ENCODE peak calls at places on chromosomes 2 and 18, in seven cellular contexts. One of them, this sample, is unnamed.

GRCh38 chr18:11089931-11090715 is 59.2 kb downstream of the PIEZO2 start:
- DNase-seq in endodermal cell: no peak
- DNase-seq in pancreas: no peak
- DNase-seq in tibial artery: no peak
- DNase-seq in breast epithelium: no peak
- DNase-seq in transverse colon: no peak
- DNase-seq in mammary epithelial cell: no peak
- DNase-seq in this sample: no peak

GRCh38 chr18:463442-464310 is 36.8 kb downstream of the COLEC12 start:
- DNase-seq in endodermal cell: no peak
- DNase-seq in pancreas: no peak
- DNase-seq in tibial artery: peak; percentile 41
- DNase-seq in breast epithelium: no peak
- DNase-seq in transverse colon: no peak
- DNase-seq in mammary epithelial cell: no peak
- DNase-seq in this sample: no peak

GRCh38 chr2:100196786-100197494 is 54.5 kb upstream of the AFF3 start:
- DNase-seq in endodermal cell: peak; percentile 30
- DNase-seq in pancreas: no peak
- DNase-seq in tibial artery: no peak
- DNase-seq in breast epithelium: no peak
- DNase-seq in transverse colon: no peak
- DNase-seq in mammary epithelial cell: no peak
- DNase-seq in this sample: no peak

GRCh38 chr2:46067501-46068292 is 229.5 kb upstream of the EPAS1 start:
- DNase-seq in endodermal cell: peak; percentile 2
- DNase-seq in pancreas: no peak
- DNase-seq in tibial artery: no peak
- DNase-seq in breast epithelium: no peak
- DNase-seq in transverse colon: no peak
- DNase-seq in mammary epithelial cell: peak; percentile 62
- DNase-seq in this sample: no peak

GRCh38 chr2:239765911-239766310 is 259.2 kb downstream of the NDUFA10 start:
- DNase-seq in endodermal cell: no peak
- DNase-seq in pancreas: no peak
- DNase-seq in tibial artery: no peak
- DNase-seq in breast epithelium: no peak
- DNase-seq in transverse colon: no peak
- DNase-seq in mammary epithelial cell: no peak
- DNase-seq in this sample: no peak

GRCh38 chr2:157672129-157672528 is 43.5 kb upstream of the ACVR1C start:
- DNase-seq in endodermal cell: no peak
- DNase-seq in pancreas: no peak
- DNase-seq in tibial artery: no peak
- DNase-seq in breast epithelium: no peak
- DNase-seq in transverse colon: no peak
- DNase-seq in mammary epithelial cell: peak; percentile 84
- DNase-seq in this sample: no peak

GRCh38 chr18:5106730-5107129 is 90.3 kb downstream of the AKAIN1 start:
- DNase-seq in endodermal cell: no peak
- DNase-seq in pancreas: no peak
- DNase-seq in tibial artery: no peak
- DNase-seq in breast epithelium: no peak
- DNase-seq in transverse colon: no peak
- DNase-seq in mammary epithelial cell: no peak
- DNase-seq in this sample: no peak

GRCh38 chr2:241933175-241933911 is 63.8 kb downstream of the RTP5 start:
- DNase-seq in endodermal cell: no peak
- DNase-seq in pancreas: peak; percentile 43
- DNase-seq in tibial artery: no peak
- DNase-seq in breast epithelium: no peak
- DNase-seq in transverse colon: peak; percentile 42
- DNase-seq in mammary epithelial cell: no peak
- DNase-seq in this sample: no peak

GRCh38 chr2:222038086-222038802 is 260.6 kb downstream of the PAX3 start:
- DNase-seq in endodermal cell: no peak
- DNase-seq in pancreas: no peak
- DNase-seq in tibial artery: no peak
- DNase-seq in breast epithelium: no peak
- DNase-seq in transverse colon: no peak
- DNase-seq in mammary epithelial cell: no peak
- DNase-seq in this sample: no peak

GRCh38 chr18:48270929-48271328 is 138.3 kb downstream of the ZBTB7C start:
- DNase-seq in endodermal cell: no peak
- DNase-seq in pancreas: no peak
- DNase-seq in tibial artery: no peak
- DNase-seq in breast epithelium: no peak
- DNase-seq in transverse colon: no peak
- DNase-seq in mammary epithelial cell: no peak
- DNase-seq in this sample: no peak

GRCh38 chr2:56357655-56358295 is 174.0 kb downstream of the CCDC85A start:
- DNase-seq in endodermal cell: no peak
- DNase-seq in pancreas: no peak
- DNase-seq in tibial artery: no peak
- DNase-seq in breast epithelium: no peak
- DNase-seq in transverse colon: no peak
- DNase-seq in mammary epithelial cell: no peak
- DNase-seq in this sample: no peak

GRCh38 chr18:66676699-66677098 is 72.8 kb upstream of the CDH19 start:
- DNase-seq in endodermal cell: no peak
- DNase-seq in pancreas: no peak
- DNase-seq in tibial artery: no peak
- DNase-seq in breast epithelium: no peak
- DNase-seq in transverse colon: no peak
- DNase-seq in mammary epithelial cell: no peak
- DNase-seq in this sample: no peak

GRCh38 chr2:18763338-18763737 is 174.0 kb upstream of the NT5C1B start:
- DNase-seq in endodermal cell: no peak
- DNase-seq in pancreas: no peak
- DNase-seq in tibial artery: no peak
- DNase-seq in breast epithelium: no peak
- DNase-seq in transverse colon: no peak
- DNase-seq in mammary epithelial cell: no peak
- DNase-seq in this sample: no peak

DNA sequence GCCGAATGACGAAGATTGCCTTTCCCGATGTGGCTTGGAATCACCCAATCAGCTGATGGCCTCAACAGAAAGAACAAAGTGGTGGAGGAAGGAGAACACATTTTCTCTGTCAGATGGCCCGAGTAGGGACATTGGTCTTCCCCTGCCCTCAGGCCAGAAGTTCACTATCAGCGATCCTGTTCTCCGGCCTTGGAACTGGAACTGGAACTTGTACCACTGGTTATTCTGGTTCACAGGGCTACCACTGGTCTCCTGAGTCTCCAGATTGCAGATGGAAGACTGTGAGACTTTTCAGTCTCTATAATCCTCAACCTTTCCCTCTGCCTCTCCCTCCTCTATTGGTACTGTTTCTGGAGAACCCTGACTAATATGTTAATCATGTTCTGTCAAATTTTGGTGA is 180.4 kb downstream of the ANKRD30B start:
- DNase-seq in endodermal cell: no peak
- DNase-seq in pancreas: no peak
- DNase-seq in tibial artery: no peak
- DNase-seq in breast epithelium: no peak
- DNase-seq in transverse colon: no peak
- DNase-seq in mammary epithelial cell: no peak
- DNase-seq in this sample: no peak
- H3K9me3 ChIP-seq in endodermal cell: peaks cover 74% of the 10 kb centered on the region
- H3K9me3 ChIP-seq in pancreas: no peaks in the 10 kb centered on the region
- H3K9me3 ChIP-seq in tibial artery: no peaks in the 10 kb centered on the region
- H3K9me3 ChIP-seq in breast epithelium: no peaks in the 10 kb centered on the region
- H3K9me3 ChIP-seq in transverse colon: no peaks in the 10 kb centered on the region
- H3K9me3 ChIP-seq in mammary epithelial cell: peaks cover 6% of the 10 kb centered on the region
- H3K9me3 ChIP-seq in this sample: no peaks in the 10 kb centered on the region

DNA sequence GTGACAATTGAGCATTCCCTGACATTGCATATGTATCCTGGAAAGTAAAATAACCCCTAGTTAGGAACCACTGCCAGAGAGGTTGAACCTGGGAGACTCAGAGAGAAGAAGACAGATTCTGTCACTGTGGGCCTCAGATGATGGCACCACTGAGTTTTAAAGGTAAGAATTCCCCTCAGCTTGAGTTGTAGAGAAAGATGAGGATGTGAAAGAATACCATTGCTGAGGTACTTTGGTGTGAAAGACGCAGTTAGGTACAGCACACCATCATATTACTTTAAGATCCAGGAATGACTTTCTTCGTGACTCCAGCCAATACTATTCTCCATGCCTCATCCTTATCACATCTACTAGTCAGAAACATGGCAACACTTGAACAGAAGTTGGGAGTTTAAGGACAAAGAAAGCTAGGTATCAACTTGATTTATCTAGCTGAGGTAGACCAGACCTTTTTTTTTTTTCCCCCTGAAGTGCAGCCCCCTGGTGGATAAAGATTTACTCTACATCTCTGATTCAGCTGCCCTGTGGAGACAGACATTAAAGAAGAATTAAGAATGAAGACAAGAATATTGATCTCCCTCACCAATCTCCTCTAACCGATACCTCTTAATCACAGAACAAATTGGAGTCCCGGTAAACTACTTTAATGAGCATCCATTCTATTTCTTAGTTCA is 630.5 kb upstream of the FANCL start:
- DNase-seq in endodermal cell: peak; percentile 53
- DNase-seq in pancreas: no peak
- DNase-seq in tibial artery: no peak
- DNase-seq in breast epithelium: no peak
- DNase-seq in transverse colon: no peak
- DNase-seq in mammary epithelial cell: no peak
- DNase-seq in this sample: no peak
- TF ChIP-seq CTCF in endodermal cell: peak; percentile 81
- TF ChIP-seq CTCF in pancreas: no peak
- TF ChIP-seq CTCF in tibial artery: no peak
- TF ChIP-seq CTCF in breast epithelium: no peak
- TF ChIP-seq CTCF in transverse colon: no peak
- TF ChIP-seq CTCF in mammary epithelial cell: no peak
- TF ChIP-seq CTCF in this sample: no peak

DNA sequence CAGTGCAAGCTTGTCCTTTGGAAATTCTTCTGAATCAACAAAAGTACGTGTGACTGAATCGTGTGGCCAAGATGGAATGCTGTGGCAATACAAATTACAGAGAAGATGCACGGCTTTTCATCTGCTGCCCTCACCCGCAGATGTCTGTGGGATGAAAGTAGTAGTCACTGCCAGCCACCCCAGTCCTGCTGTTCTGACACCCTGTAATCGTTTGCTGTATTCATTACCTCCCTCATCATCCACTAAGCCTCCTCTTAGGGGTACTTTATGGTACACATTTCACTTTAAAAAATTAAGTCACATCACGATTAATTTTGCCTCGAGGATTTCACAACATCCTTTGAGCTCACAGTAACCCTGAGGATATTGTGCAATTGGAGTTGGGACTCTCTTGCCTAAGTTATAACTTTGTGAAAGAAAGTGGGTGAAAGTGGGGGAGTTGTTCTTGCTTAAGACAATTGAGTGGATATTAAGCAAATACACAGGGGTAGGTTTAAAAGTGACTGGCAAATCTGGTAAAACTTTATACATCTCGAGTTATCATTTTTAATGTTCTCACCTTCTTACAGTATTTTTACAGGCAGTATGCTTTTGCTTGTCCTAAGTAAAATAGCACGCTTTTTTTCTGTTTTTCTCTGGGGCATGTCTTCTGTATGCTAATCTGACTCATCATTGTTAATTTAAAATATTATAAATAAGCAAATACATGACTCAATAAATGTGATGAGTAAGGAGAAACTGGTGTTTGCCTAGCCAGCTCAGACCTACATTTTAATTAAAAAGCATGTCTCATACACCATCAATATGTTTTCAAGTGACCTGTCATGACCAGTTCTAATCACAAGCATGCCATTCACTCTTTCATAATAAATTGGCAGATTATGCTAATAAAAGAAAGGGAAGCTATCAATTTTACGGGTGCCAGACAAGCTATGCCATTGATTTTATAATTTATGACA is 680.9 kb downstream of the IRS1 start:
- DNase-seq in endodermal cell: no peak
- DNase-seq in pancreas: no peak
- DNase-seq in tibial artery: peak; percentile 49
- DNase-seq in breast epithelium: peak; percentile 67
- DNase-seq in transverse colon: no peak
- DNase-seq in mammary epithelial cell: peak; percentile 94
- DNase-seq in this sample: no peak
- H3K4me3 ChIP-seq in endodermal cell: no peak overlapping the region
- H3K4me3 ChIP-seq in pancreas: no peak overlapping the region
- H3K4me3 ChIP-seq in tibial artery: no peak overlapping the region
- H3K4me3 ChIP-seq in breast epithelium: peak overlapping the region; percentile 34
- H3K4me3 ChIP-seq in transverse colon: no peak overlapping the region
- H3K4me3 ChIP-seq in mammary epithelial cell: no peak overlapping the region
- H3K4me3 ChIP-seq in this sample: no peak overlapping the region

DNA sequence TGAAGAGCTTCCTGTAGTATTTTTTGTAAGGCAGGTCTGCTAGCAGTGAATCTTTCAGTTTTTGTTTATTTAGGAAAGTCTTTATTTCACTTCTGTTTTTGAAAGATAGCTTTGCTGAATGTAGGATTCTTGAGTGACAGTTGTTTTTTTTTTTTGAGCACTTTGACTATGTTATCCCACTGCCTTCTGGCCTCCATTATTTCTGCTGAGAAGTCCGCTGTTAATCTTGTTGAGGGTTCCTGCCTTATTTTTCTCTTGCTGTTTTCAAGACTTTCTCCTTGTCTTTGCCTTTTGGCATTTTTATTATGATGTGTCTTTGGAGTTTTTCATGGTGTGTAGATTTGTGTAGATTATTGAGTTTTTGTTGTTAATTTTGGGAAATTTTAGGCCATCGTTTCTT is 21.9 kb downstream of the RBFA start:
- DNase-seq in endodermal cell: no peak
- DNase-seq in pancreas: no peak
- DNase-seq in tibial artery: no peak
- DNase-seq in breast epithelium: no peak
- DNase-seq in transverse colon: no peak
- DNase-seq in mammary epithelial cell: no peak
- DNase-seq in this sample: no peak
- H3K9me3 ChIP-seq in endodermal cell: peaks cover 66% of the 10 kb centered on the region
- H3K9me3 ChIP-seq in pancreas: no peaks in the 10 kb centered on the region
- H3K9me3 ChIP-seq in tibial artery: no peaks in the 10 kb centered on the region
- H3K9me3 ChIP-seq in breast epithelium: peaks cover 39% of the 10 kb centered on the region
- H3K9me3 ChIP-seq in transverse colon: peaks cover 41% of the 10 kb centered on the region
- H3K9me3 ChIP-seq in mammary epithelial cell: peaks cover 31% of the 10 kb centered on the region
- H3K9me3 ChIP-seq in this sample: no peaks in the 10 kb centered on the region

GRCh38 chr18:12421732-12422131 is 14.0 kb downstream of the PRELID3A start:
- DNase-seq in endodermal cell: no peak
- DNase-seq in pancreas: no peak
- DNase-seq in tibial artery: no peak
- DNase-seq in breast epithelium: no peak
- DNase-seq in transverse colon: no peak
- DNase-seq in mammary epithelial cell: no peak
- DNase-seq in this sample: no peak
- TF ChIP-seq CTCF in endodermal cell: peak; percentile 39
- TF ChIP-seq CTCF in pancreas: no peak
- TF ChIP-seq CTCF in tibial artery: no peak
- TF ChIP-seq CTCF in breast epithelium: no peak
- TF ChIP-seq CTCF in transverse colon: no peak
- TF ChIP-seq CTCF in mammary epithelial cell: no peak
- TF ChIP-seq CTCF in this sample: no peak

GRCh38 chr2:44560352-44560751 is 198.6 kb downstream of the CAMKMT start:
- DNase-seq in endodermal cell: no peak
- DNase-seq in pancreas: no peak
- DNase-seq in tibial artery: no peak
- DNase-seq in breast epithelium: no peak
- DNase-seq in transverse colon: no peak
- DNase-seq in mammary epithelial cell: no peak
- DNase-seq in this sample: no peak
- H3K4me3 ChIP-seq in endodermal cell: no peak overlapping the region
- H3K4me3 ChIP-seq in pancreas: no peak overlapping the region
- H3K4me3 ChIP-seq in tibial artery: no peak overlapping the region
- H3K4me3 ChIP-seq in breast epithelium: no peak overlapping the region
- H3K4me3 ChIP-seq in transverse colon: no peak overlapping the region
- H3K4me3 ChIP-seq in mammary epithelial cell: no peak overlapping the region
- H3K4me3 ChIP-seq in this sample: no peak overlapping the region